ENCODE peak calls at places on chromosomes 16 and 17, in six cellular contexts. One of them, this sample, is unnamed.

GRCh38 chr16:57591086-57591869 is 37.2 kb upstream of the ADGRG1 start:
- DNase-seq in MG63: peak; percentile 97
- DNase-seq in osteoblast: peak; percentile 84
- DNase-seq in H1: peak; percentile 88
- DNase-seq in CD8-positive, alpha-beta T cell: peak; percentile 51
- DNase-seq in endodermal cell: peak; percentile 96
- DNase-seq in this sample: peak; percentile 81

GRCh38 chr17:47693667-47694017 is 319 bp upstream of the TBKBP1 start:
- DNase-seq in H1: no peak
- DNase-seq in CD8-positive, alpha-beta T cell: no peak
- DNase-seq in endodermal cell: no peak
- DNase-seq in osteoblast: no peak
- DNase-seq in MG63: no peak
- DNase-seq in this sample: no peak

GRCh38 chr16:4380131-4381063 is 8.7 kb downstream of the VASN start:
- DNase-seq in endodermal cell: no peak
- DNase-seq in MG63: no peak
- DNase-seq in osteoblast: peak; percentile 92
- DNase-seq in H1: no peak
- DNase-seq in CD8-positive, alpha-beta T cell: no peak
- DNase-seq in this sample: no peak

GRCh38 chr17:36501963-36502362 is 15.5 kb downstream of the ZNHIT3 start:
- DNase-seq in MG63: no peak
- DNase-seq in osteoblast: no peak
- DNase-seq in endodermal cell: peak; percentile 32
- DNase-seq in H1: no peak
- DNase-seq in CD8-positive, alpha-beta T cell: no peak
- DNase-seq in this sample: no peak

GRCh38 chr16:12271006-12271405 is 294.5 kb downstream of the SNX29 start:
- DNase-seq in osteoblast: peak; percentile 67
- DNase-seq in MG63: peak; percentile 84
- DNase-seq in CD8-positive, alpha-beta T cell: no peak
- DNase-seq in H1: peak; percentile 54
- DNase-seq in endodermal cell: peak; percentile 84
- DNase-seq in this sample: peak; percentile 73

GRCh38 chr16:47917118-47917517 is 238.7 kb downstream of the ABCC12 start:
- DNase-seq in CD8-positive, alpha-beta T cell: no peak
- DNase-seq in osteoblast: no peak
- DNase-seq in endodermal cell: no peak
- DNase-seq in MG63: no peak
- DNase-seq in H1: no peak
- DNase-seq in this sample: no peak

GRCh38 chr17:36674278-36674650 is 72.9 kb downstream of the MRM1 start:
- DNase-seq in MG63: no peak
- DNase-seq in endodermal cell: no peak
- DNase-seq in osteoblast: no peak
- DNase-seq in CD8-positive, alpha-beta T cell: peak; percentile 38
- DNase-seq in H1: no peak
- DNase-seq in this sample: no peak

GRCh38 chr17:80063815-80064585 is 27.6 kb downstream of the CCDC40 start:
- DNase-seq in MG63: peak; percentile 70
- DNase-seq in CD8-positive, alpha-beta T cell: no peak
- DNase-seq in osteoblast: peak; percentile 92
- DNase-seq in endodermal cell: no peak
- DNase-seq in H1: no peak
- DNase-seq in this sample: peak; percentile 46

GRCh38 chr16:22191966-22192260 is 14.2 kb upstream of the EEF2K start:
- DNase-seq in CD8-positive, alpha-beta T cell: peak; percentile 28
- DNase-seq in endodermal cell: no peak
- DNase-seq in MG63: no peak
- DNase-seq in osteoblast: no peak
- DNase-seq in H1: no peak
- DNase-seq in this sample: no peak

GRCh38 chr17:7704601-7705268 is at the start of gene EFNB3:
- DNase-seq in MG63: peak; percentile 26
- DNase-seq in H1: peak; percentile 86
- DNase-seq in endodermal cell: peak; percentile 94
- DNase-seq in osteoblast: no peak
- DNase-seq in CD8-positive, alpha-beta T cell: no peak
- DNase-seq in this sample: peak; percentile 95

GRCh38 chr17:2416010-2416734 is 15.3 kb upstream of the MNT start:
- DNase-seq in H1: peak; percentile 98
- DNase-seq in endodermal cell: peak; percentile 98
- DNase-seq in osteoblast: peak; percentile 90
- DNase-seq in CD8-positive, alpha-beta T cell: peak; percentile 88
- DNase-seq in MG63: peak; percentile 58
- DNase-seq in this sample: peak; percentile 92

GRCh38 chr17:82942166-82943130 is 102.6 kb upstream of the ZNF750 start:
- DNase-seq in H1: no peak
- DNase-seq in MG63: no peak
- DNase-seq in osteoblast: peak; percentile 80
- DNase-seq in endodermal cell: no peak
- DNase-seq in CD8-positive, alpha-beta T cell: no peak
- DNase-seq in this sample: no peak

GRCh38 chr17:56994009-56994792 is 16.3 kb downstream of the SCPEP1 start:
- DNase-seq in MG63: no peak
- DNase-seq in CD8-positive, alpha-beta T cell: no peak
- DNase-seq in endodermal cell: peak; percentile 27
- DNase-seq in osteoblast: no peak
- DNase-seq in H1: no peak
- DNase-seq in this sample: no peak

GRCh38 chr17:50331085-50331791 is 14.7 kb upstream of the XYLT2 start:
- DNase-seq in osteoblast: peak; percentile 91
- DNase-seq in MG63: peak; percentile 95
- DNase-seq in H1: no peak
- DNase-seq in endodermal cell: peak; percentile 28
- DNase-seq in CD8-positive, alpha-beta T cell: no peak
- DNase-seq in this sample: no peak

GRCh38 chr17:63552211-63552610 is 1.9 kb downstream of the DCAF7 start:
- DNase-seq in endodermal cell: peak; percentile 36
- DNase-seq in MG63: no peak
- DNase-seq in H1: no peak
- DNase-seq in osteoblast: peak; percentile 77
- DNase-seq in CD8-positive, alpha-beta T cell: no peak
- DNase-seq in this sample: no peak

GRCh38 chr16:46848768-46849764 is 18.1 kb upstream of the C16orf87 start:
- DNase-seq in endodermal cell: no peak
- DNase-seq in MG63: no peak
- DNase-seq in H1: no peak
- DNase-seq in osteoblast: no peak
- DNase-seq in CD8-positive, alpha-beta T cell: no peak
- DNase-seq in this sample: peak; percentile 29

GRCh38 chr16:82993415-82993814 is 366.6 kb downstream of the CDH13 start:
- DNase-seq in CD8-positive, alpha-beta T cell: no peak
- DNase-seq in osteoblast: no peak
- DNase-seq in MG63: no peak
- DNase-seq in endodermal cell: no peak
- DNase-seq in H1: no peak
- DNase-seq in this sample: no peak

GRCh38 chr16:27547134-27547533 is 2.6 kb downstream of the GTF3C1 start:
- DNase-seq in endodermal cell: no peak
- DNase-seq in H1: no peak
- DNase-seq in MG63: peak; percentile 29
- DNase-seq in osteoblast: peak; percentile 93
- DNase-seq in CD8-positive, alpha-beta T cell: no peak
- DNase-seq in this sample: no peak

GRCh38 chr17:49022391-49022941 is 25.3 kb downstream of the IGF2BP1 start:
- DNase-seq in MG63: peak; percentile 52
- DNase-seq in CD8-positive, alpha-beta T cell: no peak
- DNase-seq in endodermal cell: peak; percentile 98
- DNase-seq in H1: peak; percentile 80
- DNase-seq in osteoblast: peak; percentile 54
- DNase-seq in this sample: peak; percentile 94

DNA sequence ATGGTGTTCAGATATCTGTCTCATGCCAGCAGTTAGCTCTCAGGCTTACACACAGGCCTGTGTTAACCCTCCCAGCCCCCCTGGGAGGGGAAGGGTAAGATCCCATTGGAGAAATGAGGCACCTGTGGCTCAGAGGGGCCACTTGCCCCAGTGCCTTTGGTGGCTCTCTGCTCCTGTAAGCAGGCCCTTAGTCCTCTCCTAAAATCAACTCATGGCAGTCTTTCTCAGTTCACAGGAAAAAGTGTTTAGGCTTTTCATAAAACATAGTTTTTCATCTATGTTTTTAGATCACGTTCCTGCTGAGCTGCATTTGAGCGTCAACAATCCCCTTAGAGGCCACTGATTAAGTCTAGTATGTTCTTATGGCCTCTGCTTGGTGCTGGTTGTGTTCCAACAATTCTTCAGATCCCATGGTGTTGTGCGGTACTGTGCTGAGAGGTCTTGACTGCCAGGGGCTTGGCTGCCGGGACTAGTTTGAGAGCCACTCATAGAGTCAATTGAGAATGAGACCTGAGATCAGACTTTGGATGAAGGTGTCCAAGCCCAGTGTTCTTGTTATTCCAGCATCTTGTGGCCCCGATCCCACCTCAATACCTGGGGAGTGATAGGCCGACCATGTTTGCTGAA is 10.6 kb downstream of the TAOK2 start:
- DNase-seq in osteoblast: peak; percentile 22
- DNase-seq in CD8-positive, alpha-beta T cell: no peak
- DNase-seq in endodermal cell: no peak
- DNase-seq in MG63: no peak
- DNase-seq in H1: no peak
- DNase-seq in this sample: no peak
- H3K36me3 ChIP-seq in osteoblast: peaks cover 95% of the 10 kb centered on the region
- H3K36me3 ChIP-seq in CD8-positive, alpha-beta T cell: peaks cover 53% of the 10 kb centered on the region
- H3K36me3 ChIP-seq in endodermal cell: peaks cover 90% of the 10 kb centered on the region
- H3K36me3 ChIP-seq in MG63: peaks cover 90% of the 10 kb centered on the region
- H3K36me3 ChIP-seq in H1: peaks cover 77% of the 10 kb centered on the region
- H3K36me3 ChIP-seq in this sample: peaks cover 48% of the 10 kb centered on the region

DNA sequence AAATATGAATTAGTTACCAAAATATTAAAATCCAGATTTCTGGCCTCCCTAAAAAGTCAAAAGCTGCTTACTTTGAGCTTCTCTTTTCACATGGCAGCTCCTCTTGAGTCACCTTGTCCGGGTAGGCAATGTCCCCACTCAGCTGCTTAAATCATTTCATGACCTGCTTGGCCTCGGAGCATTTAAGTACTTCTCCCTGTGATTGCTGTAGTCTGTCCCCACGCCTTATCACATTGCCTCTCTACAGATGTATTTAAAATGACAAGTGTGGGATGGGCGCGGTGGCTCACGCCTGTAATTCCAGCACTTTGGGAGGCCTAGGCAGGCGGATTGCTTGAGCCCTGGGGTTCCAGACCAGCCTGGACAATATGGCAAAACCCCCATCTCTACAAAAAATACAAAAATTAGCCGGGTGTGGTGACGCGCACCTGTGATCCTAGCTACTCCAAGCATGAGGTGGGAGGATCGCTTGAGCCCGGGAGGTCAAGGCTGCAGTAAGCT is 1.2 kb upstream of the GJC1 start:
- DNase-seq in CD8-positive, alpha-beta T cell: no peak
- DNase-seq in endodermal cell: peak; percentile 74
- DNase-seq in H1: no peak
- DNase-seq in MG63: no peak
- DNase-seq in osteoblast: no peak
- DNase-seq in this sample: no peak
- H3K4me3 ChIP-seq in CD8-positive, alpha-beta T cell: no peak overlapping the region
- H3K4me3 ChIP-seq in endodermal cell: peak overlapping the region; percentile 85
- H3K4me3 ChIP-seq in H1: peak overlapping the region; percentile 90
- H3K4me3 ChIP-seq in MG63: no peak overlapping the region
- H3K4me3 ChIP-seq in osteoblast: no peak overlapping the region
- H3K4me3 ChIP-seq in this sample: peak overlapping the region; percentile 84

GRCh38 chr16:89607937-89608740 is 5.3 kb upstream of the DPEP1 start:
- DNase-seq in endodermal cell: no peak
- DNase-seq in CD8-positive, alpha-beta T cell: no peak
- DNase-seq in MG63: no peak
- DNase-seq in H1: no peak
- DNase-seq in osteoblast: no peak
- DNase-seq in this sample: no peak
- H3K27me3 ChIP-seq in endodermal cell: no peaks in the 10 kb centered on the region
- H3K27me3 ChIP-seq in CD8-positive, alpha-beta T cell: no peaks in the 10 kb centered on the region
- H3K27me3 ChIP-seq in MG63: no peaks in the 10 kb centered on the region
- H3K27me3 ChIP-seq in H1: no peaks in the 10 kb centered on the region
- H3K27me3 ChIP-seq in osteoblast: no peaks in the 10 kb centered on the region
- H3K27me3 ChIP-seq in this sample: no peaks in the 10 kb centered on the region

GRCh38 chr17:27608330-27609230 is 22.4 kb upstream of the LGALS9 start:
- DNase-seq in osteoblast: no peak
- DNase-seq in endodermal cell: no peak
- DNase-seq in MG63: no peak
- DNase-seq in CD8-positive, alpha-beta T cell: no peak
- DNase-seq in H1: no peak
- DNase-seq in this sample: no peak
- H3K36me3 ChIP-seq in osteoblast: no peaks in the 10 kb centered on the region
- H3K36me3 ChIP-seq in endodermal cell: peaks cover 29% of the 10 kb centered on the region
- H3K36me3 ChIP-seq in MG63: no peaks in the 10 kb centered on the region
- H3K36me3 ChIP-seq in CD8-positive, alpha-beta T cell: peaks cover 9% of the 10 kb centered on the region
- H3K36me3 ChIP-seq in H1: peaks cover 9% of the 10 kb centered on the region
- H3K36me3 ChIP-seq in this sample: peaks cover 25% of the 10 kb centered on the region

DNA sequence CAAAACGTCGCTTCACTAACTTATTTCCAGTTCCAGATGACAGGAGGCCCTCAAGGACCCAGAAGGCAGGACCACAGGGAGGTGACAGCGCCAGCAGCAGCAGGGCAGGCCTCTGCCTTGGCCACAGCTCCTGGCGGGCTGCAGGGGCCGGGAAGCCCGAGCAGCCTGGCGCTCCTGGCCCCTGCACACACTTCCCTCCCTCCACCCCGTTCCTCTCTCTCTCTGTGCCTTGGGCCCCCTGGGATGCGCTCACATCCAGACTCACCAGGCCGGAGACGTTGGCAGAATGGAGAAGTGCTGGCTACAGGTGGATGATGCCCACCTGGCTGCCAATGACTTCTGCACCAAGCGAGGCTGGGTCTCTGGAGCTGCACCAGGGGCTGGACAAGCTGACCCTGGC is 12.7 kb downstream of the ZNF594 start:
- DNase-seq in CD8-positive, alpha-beta T cell: no peak
- DNase-seq in endodermal cell: no peak
- DNase-seq in MG63: no peak
- DNase-seq in H1: no peak
- DNase-seq in osteoblast: no peak
- DNase-seq in this sample: no peak
- H3K4me3 ChIP-seq in CD8-positive, alpha-beta T cell: no peak overlapping the region
- H3K4me3 ChIP-seq in endodermal cell: no peak overlapping the region
- H3K4me3 ChIP-seq in MG63: no peak overlapping the region
- H3K4me3 ChIP-seq in H1: no peak overlapping the region
- H3K4me3 ChIP-seq in osteoblast: no peak overlapping the region
- H3K4me3 ChIP-seq in this sample: no peak overlapping the region

GRCh38 chr16:3028716-3029319 is 5.0 kb downstream of the THOC6 start:
- DNase-seq in osteoblast: peak; percentile 84
- DNase-seq in MG63: no peak
- DNase-seq in CD8-positive, alpha-beta T cell: no peak
- DNase-seq in H1: no peak
- DNase-seq in endodermal cell: no peak
- DNase-seq in this sample: peak; percentile 36
- H3K27me3 ChIP-seq in osteoblast: peaks cover 34% of the 10 kb centered on the region
- H3K27me3 ChIP-seq in MG63: peaks cover 20% of the 10 kb centered on the region
- H3K27me3 ChIP-seq in CD8-positive, alpha-beta T cell: peaks cover 15% of the 10 kb centered on the region
- H3K27me3 ChIP-seq in H1: no peaks in the 10 kb centered on the region
- H3K27me3 ChIP-seq in endodermal cell: peaks cover 18% of the 10 kb centered on the region
- H3K27me3 ChIP-seq in this sample: peaks cover 19% of the 10 kb centered on the region

GRCh38 chr17:43721537-43722268 is 36.9 kb downstream of the SOST start:
- DNase-seq in MG63: peak; percentile 28
- DNase-seq in H1: no peak
- DNase-seq in osteoblast: no peak
- DNase-seq in endodermal cell: peak; percentile 60
- DNase-seq in CD8-positive, alpha-beta T cell: no peak
- DNase-seq in this sample: peak; percentile 29
- H3K36me3 ChIP-seq in MG63: no peaks in the 10 kb centered on the region
- H3K36me3 ChIP-seq in H1: no peaks in the 10 kb centered on the region
- H3K36me3 ChIP-seq in osteoblast: no peaks in the 10 kb centered on the region
- H3K36me3 ChIP-seq in endodermal cell: no peaks in the 10 kb centered on the region
- H3K36me3 ChIP-seq in CD8-positive, alpha-beta T cell: no peaks in the 10 kb centered on the region
- H3K36me3 ChIP-seq in this sample: no peaks in the 10 kb centered on the region